ENCODE peak calls at places on chromosome 12, in eight cellular contexts. O is NCI-H2029 treated with DMSO at 0.1 percent for 48 hours, M is iris pigment epithelial cell, X is smooth muscle cell of the brain vasculature, Q is iPS-NIHi11, Z is right cardiac atrium, H is pancreas, E is globus pallidus. I is an unnamed sample.

GRCh38 chr12:3527181-3527580 is 36.2 kb downstream of the PRMT8 start:
- DNase-seq in M (peak), Z (no peak), E (no peak), Q (no peak), H (no peak), X (no peak), O (no peak), I (no peak)

GRCh38 chr12:51323966-51324895 is at the start of gene BIN2:
- DNase-seq in E (no peak), X (no peak), H (peak), O (no peak), Q (no peak), M (no peak), Z (peak), I (peak)

GRCh38 chr12:90938451-90938850 is 16.5 kb downstream of the CCER1 start:
- DNase-seq in Z (no peak), Q (no peak), X (no peak), H (no peak), E (no peak), M (peak), O (no peak), I (no peak)

GRCh38 chr12:6735448-6736191 is 11.8 kb downstream of the COPS7A start:
- DNase-seq in M (peak), X (no peak), H (no peak), O (no peak), Z (peak), E (peak), Q (peak), I (peak)

GRCh38 chr12:116381744-116382455 is 104.4 kb upstream of the MED13L start:
- DNase-seq in M (peak), X (peak), H (no peak), Z (no peak), E (no peak), Q (peak), O (no peak), I (no peak)

GRCh38 chr12:31899136-31899535 is 60.1 kb upstream of the RESF1 start:
- DNase-seq in H (no peak), M (no peak), Z (no peak), X (no peak), O (no peak), E (no peak), Q (no peak), I (no peak)

GRCh38 chr12:80648866-80649265 is 58.6 kb upstream of the MYF6 start:
- DNase-seq in H (no peak), E (no peak), Z (no peak), M (peak), X (no peak), Q (no peak), O (no peak), I (no peak)

GRCh38 chr12:41634096-41634495 is 446.0 kb downstream of the PDZRN4 start:
- DNase-seq in E (no peak), Z (no peak), X (no peak), Q (no peak), O (no peak), M (no peak), H (no peak), I (no peak)

GRCh38 chr12:87344699-87345098 is 684.5 kb downstream of the C12orf50 start:
- DNase-seq in M (peak), Q (peak), E (no peak), H (no peak), Z (no peak), O (no peak), X (no peak), I (no peak)

GRCh38 chr12:618626-619025 is 44.6 kb downstream of the NINJ2 start:
- DNase-seq in X (no peak), H (no peak), Q (no peak), E (no peak), M (no peak), Z (no peak), O (peak), I (no peak)

GRCh38 chr12:2625267-2625666 is 169.5 kb upstream of the FKBP4 start:
- DNase-seq in M (no peak), O (no peak), Z (no peak), H (peak), E (no peak), Q (no peak), X (no peak), I (no peak)

GRCh38 chr12:666766-667308 is 3.6 kb upstream of the NINJ2 start:
- DNase-seq in M (peak), H (no peak), Q (no peak), E (no peak), O (no peak), Z (no peak), X (no peak), I (no peak)

GRCh38 chr12:72346331-72346944 is 74.3 kb downstream of the TRHDE start:
- DNase-seq in O (peak), Q (peak), Z (no peak), X (peak), E (peak), H (no peak), M (peak), I (no peak)

GRCh38 chr12:59665692-59666091 is 69.9 kb downstream of the SLC16A7 start:
- DNase-seq in Q (no peak), Z (no peak), M (no peak), O (no peak), X (no peak), H (no peak), E (no peak), I (no peak)

GRCh38 chr12:106586803-106587684 is 4.2 kb downstream of the RFX4 start:
- DNase-seq in Q (peak), Z (no peak), E (peak), M (no peak), H (peak), O (no peak), X (no peak), I (no peak)

GRCh38 chr12:104671407-104672095 is 214.8 kb downstream of the CHST11 start:
- DNase-seq in X (no peak), Q (peak), H (peak), E (peak), M (peak), Z (peak), O (no peak), I (peak)

GRCh38 chr12:109944975-109945374 is 44.9 kb downstream of the TCHP start:
- DNase-seq in X (no peak), Q (peak), H (no peak), O (no peak), Z (peak), E (no peak), M (peak), I (no peak)